ENCODE peak calls at places on chromosomes 6 and 20, in nine cellular contexts. I is choroid plexus epithelial cell, C is stromal cell of bone marrow, T is thoracic aorta, J is GM23248, S is HT-29, L is ELR, Y is Kasumi-1, E is BJ. W is an unnamed sample.

GRCh38 chr20:55424446-55424845 is 580.9 kb downstream of the CBLN4 start:
- DNase-seq in T (no peak), L (no peak), I (no peak), J (no peak), S (no peak), C (no peak), E (no peak), Y (no peak), W (no peak)

GRCh38 chr6:56364482-56365313 is 117.3 kb upstream of the COL21A1 start:
- DNase-seq in S (peak; percentile 31), J (peak; percentile 83), I (peak; percentile 62), C (peak; percentile 91), E (peak; percentile 49), T (no peak), L (peak; percentile 74), Y (no peak), W (no peak)

GRCh38 chr20:48787861-48788375 is 39.9 kb downstream of the PREX1 start:
- DNase-seq in L (peak; percentile 88), Y (peak; percentile 91), C (peak; percentile 33), I (peak; percentile 76), S (no peak), J (peak; percentile 83), E (peak; percentile 37), T (no peak), W (peak; percentile 90)

GRCh38 chr20:39986231-39986904 is 702.7 kb downstream of the MAFB start:
- DNase-seq in C (peak; percentile 62), E (peak; percentile 13), I (peak; percentile 58), T (no peak), Y (no peak), J (peak; percentile 74), S (no peak), L (peak; percentile 24), W (no peak)

GRCh38 chr20:63534831-63535651 is 2.1 kb downstream of the PTK6 start:
- DNase-seq in L (no peak), T (no peak), I (no peak), C (no peak), S (peak; percentile 89), J (peak; percentile 52), E (no peak), Y (no peak), W (no peak)

GRCh38 chr6:72363844-72364740 is 257.8 kb upstream of the KCNQ5 start:
- DNase-seq in Y (no peak), L (peak; percentile 98), J (peak; percentile 95), S (no peak), E (peak; percentile 80), T (peak; percentile 8), C (peak; percentile 96), I (peak; percentile 75), W (no peak)

GRCh38 chr6:112289039-112289566 is 34.7 kb upstream of the LAMA4 start:
- DNase-seq in C (peak; percentile 93), J (peak; percentile 80), T (no peak), L (no peak), I (peak; percentile 98), Y (no peak), E (no peak), S (no peak), W (no peak)

GRCh38 chr6:21438986-21439352 is 154.6 kb upstream of the SOX4 start:
- DNase-seq in Y (peak; percentile 89), C (no peak), T (no peak), L (peak; percentile 13), E (no peak), S (no peak), I (peak; percentile 21), J (peak; percentile 22), W (peak; percentile 76)

GRCh38 chr20:57251344-57251743 is 15.1 kb downstream of the BMP7 start:
- DNase-seq in Y (no peak), J (no peak), C (no peak), L (peak; percentile 32), I (peak; percentile 6), S (no peak), E (no peak), T (no peak), W (no peak)

GRCh38 chr20:37956099-37956498 is 53.2 kb downstream of the VSTM2L start:
- DNase-seq in J (no peak), E (no peak), S (no peak), C (no peak), Y (no peak), I (no peak), T (no peak), L (no peak), W (no peak)

GRCh38 chr20:25579081-25579770 is 6.1 kb downstream of the NINL start:
- DNase-seq in E (no peak), S (no peak), T (no peak), C (no peak), J (no peak), Y (no peak), L (no peak), I (peak; percentile 96), W (no peak)

GRCh38 chr6:147194652-147195403 is 9.4 kb upstream of the STXBP5 start:
- DNase-seq in S (no peak), C (no peak), T (no peak), L (peak; percentile 56), I (no peak), Y (peak; percentile 50), E (no peak), J (peak; percentile 53), W (peak; percentile 71)

GRCh38 chr6:107330190-107330589 is 129.2 kb downstream of the PDSS2 start:
- DNase-seq in E (no peak), Y (no peak), T (no peak), L (no peak), I (no peak), S (peak; percentile 32), J (no peak), C (no peak), W (no peak)

GRCh38 chr6:99013145-99013544 is 65.4 kb upstream of the FBXL4 start:
- DNase-seq in S (no peak), L (peak; percentile 94), T (no peak), C (peak; percentile 82), J (peak; percentile 93), E (peak; percentile 62), I (peak; percentile 92), Y (no peak), W (no peak)

GRCh38 chr6:160226118-160226541 is 32.5 kb downstream of the SLC22A2 start:
- DNase-seq in T (no peak), Y (no peak), I (no peak), E (no peak), S (no peak), C (no peak), L (no peak), J (no peak), W (no peak)

GRCh38 chr6:164121527-164121926 is 707.0 kb downstream of the QKI start:
- DNase-seq in I (no peak), L (no peak), J (no peak), S (no peak), C (no peak), E (no peak), T (no peak), Y (no peak), W (no peak)

GRCh38 chr6:149763866-149764265 is 14.3 kb downstream of the PCMT1 start:
- DNase-seq in C (peak; percentile 36), T (no peak), S (no peak), Y (no peak), I (no peak), J (peak; percentile 74), E (no peak), L (no peak), W (no peak)

GRCh38 chr6:85677243-85677956 is 34.7 kb upstream of the SYNCRIP start:
- DNase-seq in J (peak; percentile 47), I (peak; percentile 53), E (no peak), Y (peak; percentile 38), C (peak; percentile 15), T (no peak), L (peak; percentile 35), S (peak; percentile 36), W (peak; percentile 61)

GRCh38 chr6:116229287-116229913 is 24.5 kb downstream of the TSPYL4 start:
- DNase-seq in S (no peak), T (peak; percentile 48), I (peak; percentile 97), C (peak; percentile 86), Y (no peak), J (peak; percentile 97), L (peak; percentile 81), E (peak; percentile 46), W (no peak)

GRCh38 chr20:40953856-40954255 is 74.8 kb upstream of the TOP1 start:
- DNase-seq in E (peak; percentile 9), S (no peak), Y (no peak), L (peak; percentile 24), T (no peak), J (peak; percentile 70), I (peak; percentile 74), C (peak; percentile 30), W (no peak)

GRCh38 chr6:109316909-109317308 is 65.4 kb downstream of the CD164 start:
- DNase-seq in J (no peak), C (no peak), Y (no peak), L (no peak), E (no peak), S (no peak), T (no peak), I (no peak), W (no peak)

GRCh38 chr20:3323398-3323797 is 84.1 kb downstream of the DNAAF9 start:
- DNase-seq in I (no peak), L (no peak), C (no peak), S (no peak), Y (no peak), T (no peak), J (peak; percentile 16), E (no peak), W (peak; percentile 41)

GRCh38 chr6:135087803-135088202 is 33.2 kb upstream of the HBS1L start:
- DNase-seq in I (peak; percentile 10), L (no peak), J (no peak), Y (no peak), T (no peak), S (no peak), C (no peak), E (no peak), W (no peak)

GRCh38 chr6:117226778-117227177 is 38.6 kb upstream of the VGLL2 start:
- DNase-seq in L (no peak), C (no peak), T (no peak), S (no peak), E (no peak), I (no peak), Y (no peak), J (no peak), W (no peak)

GRCh38 chr20:41308290-41308691 is 9.2 kb downstream of the ZHX3 start:
- DNase-seq in I (peak; percentile 94), Y (no peak), C (peak; percentile 55), J (peak; percentile 86), T (no peak), E (peak; percentile 72), L (peak; percentile 93), S (no peak), W (no peak)

GRCh38 chr6:136333824-136334464 is 44.3 kb upstream of the BCLAF1 start:
- DNase-seq in T (no peak), S (no peak), J (no peak), C (no peak), E (no peak), Y (no peak), L (no peak), I (no peak), W (no peak)

GRCh38 chr6:120378582-120379220 is 955.6 kb downstream of the TBC1D32 start:
- DNase-seq in S (peak; percentile 74), J (peak; percentile 41), Y (peak; percentile 65), I (peak; percentile 26), C (peak; percentile 5), L (peak; percentile 41), E (no peak), T (no peak), W (peak; percentile 45)

GRCh38 chr20:40931348-40932044 is 97.1 kb upstream of the TOP1 start:
- DNase-seq in L (no peak), J (no peak), E (no peak), T (no peak), Y (peak; percentile 76), I (no peak), C (no peak), S (no peak), W (no peak)

GRCh38 chr6:149593443-149593842 is 27.3 kb downstream of the GINM1 start:
- DNase-seq in Y (no peak), L (no peak), E (no peak), S (no peak), I (no peak), J (no peak), C (no peak), T (no peak), W (no peak)

GRCh38 chr20:64234291-64234791 is 21.2 kb upstream of the PCMTD2 start:
- DNase-seq in L (no peak), T (no peak), E (no peak), Y (no peak), J (no peak), I (no peak), S (no peak), C (no peak), W (no peak)

GRCh38 chr20:17226410-17227198 is at the start of gene PCSK2:
- DNase-seq in Y (no peak), E (no peak), C (peak; percentile 18), L (peak; percentile 1), I (peak; percentile 18), S (no peak), J (peak; percentile 67), T (no peak), W (no peak)

W was measured in KBM-7.